ENCODE peak calls at places on chromosome 4, in nine cellular contexts. One of them, this sample, is unnamed.

GRCh38 chr4:80266267-80266901 is at the start of gene FGF5:
- DNase-seq in IMR-90: peak; percentile 94
- DNase-seq in transverse colon: peak; percentile 36
- DNase-seq in CD8-positive, alpha-beta T cell: no peak
- DNase-seq in ascending aorta: peak; percentile 74
- DNase-seq in cardiac muscle cell: peak; percentile 63
- DNase-seq in GM12865: no peak
- DNase-seq in kidney epithelial cell: peak; percentile 56
- DNase-seq in body of pancreas: peak; percentile 25
- DNase-seq in this sample: peak; percentile 62

GRCh38 chr4:122890142-122890769 is 32.1 kb downstream of the NUDT6 start:
- DNase-seq in IMR-90: no peak
- DNase-seq in body of pancreas: no peak
- DNase-seq in kidney epithelial cell: no peak
- DNase-seq in cardiac muscle cell: no peak
- DNase-seq in CD8-positive, alpha-beta T cell: no peak
- DNase-seq in ascending aorta: no peak
- DNase-seq in transverse colon: no peak
- DNase-seq in GM12865: no peak
- DNase-seq in this sample: no peak

GRCh38 chr4:88960576-88960975 is 96.4 kb downstream of the FAM13A start:
- DNase-seq in cardiac muscle cell: no peak
- DNase-seq in transverse colon: no peak
- DNase-seq in ascending aorta: no peak
- DNase-seq in body of pancreas: no peak
- DNase-seq in CD8-positive, alpha-beta T cell: no peak
- DNase-seq in GM12865: no peak
- DNase-seq in IMR-90: no peak
- DNase-seq in kidney epithelial cell: no peak
- DNase-seq in this sample: no peak

GRCh38 chr4:85732124-85732523 is 257.2 kb downstream of the ARHGAP24 start:
- DNase-seq in ascending aorta: no peak
- DNase-seq in body of pancreas: no peak
- DNase-seq in CD8-positive, alpha-beta T cell: no peak
- DNase-seq in transverse colon: no peak
- DNase-seq in cardiac muscle cell: no peak
- DNase-seq in kidney epithelial cell: no peak
- DNase-seq in IMR-90: no peak
- DNase-seq in GM12865: peak; percentile 62
- DNase-seq in this sample: no peak

GRCh38 chr4:151921371-151921770 is 160.6 kb upstream of the GATB start:
- DNase-seq in cardiac muscle cell: no peak
- DNase-seq in ascending aorta: no peak
- DNase-seq in IMR-90: peak; percentile 30
- DNase-seq in GM12865: no peak
- DNase-seq in transverse colon: no peak
- DNase-seq in CD8-positive, alpha-beta T cell: no peak
- DNase-seq in kidney epithelial cell: no peak
- DNase-seq in body of pancreas: no peak
- DNase-seq in this sample: peak; percentile 2

GRCh38 chr4:25377572-25377882 is 464 bp downstream of the ANAPC4 start:
- DNase-seq in IMR-90: no peak
- DNase-seq in GM12865: peak; percentile 16
- DNase-seq in CD8-positive, alpha-beta T cell: no peak
- DNase-seq in cardiac muscle cell: no peak
- DNase-seq in transverse colon: no peak
- DNase-seq in body of pancreas: no peak
- DNase-seq in ascending aorta: no peak
- DNase-seq in kidney epithelial cell: no peak
- DNase-seq in this sample: no peak

GRCh38 chr4:5206391-5206790 is 155.1 kb downstream of the STK32B start:
- DNase-seq in CD8-positive, alpha-beta T cell: no peak
- DNase-seq in IMR-90: peak; percentile 93
- DNase-seq in kidney epithelial cell: peak; percentile 61
- DNase-seq in GM12865: no peak
- DNase-seq in transverse colon: no peak
- DNase-seq in body of pancreas: no peak
- DNase-seq in cardiac muscle cell: no peak
- DNase-seq in ascending aorta: no peak
- DNase-seq in this sample: peak; percentile 67

GRCh38 chr4:54998991-54999390 is 126.4 kb downstream of the KDR start:
- DNase-seq in body of pancreas: no peak
- DNase-seq in CD8-positive, alpha-beta T cell: no peak
- DNase-seq in transverse colon: no peak
- DNase-seq in kidney epithelial cell: no peak
- DNase-seq in cardiac muscle cell: peak; percentile 8
- DNase-seq in IMR-90: peak; percentile 4
- DNase-seq in GM12865: no peak
- DNase-seq in ascending aorta: no peak
- DNase-seq in this sample: peak; percentile 71

GRCh38 chr4:172125438-172125837 is 312.2 kb downstream of the GALNTL6 start:
- DNase-seq in cardiac muscle cell: no peak
- DNase-seq in kidney epithelial cell: no peak
- DNase-seq in GM12865: no peak
- DNase-seq in ascending aorta: no peak
- DNase-seq in CD8-positive, alpha-beta T cell: no peak
- DNase-seq in transverse colon: no peak
- DNase-seq in body of pancreas: no peak
- DNase-seq in IMR-90: no peak
- DNase-seq in this sample: no peak
- H3K4me3 ChIP-seq in cardiac muscle cell: no peak overlapping the region
- H3K4me3 ChIP-seq in kidney epithelial cell: no peak overlapping the region
- H3K4me3 ChIP-seq in GM12865: no peak overlapping the region
- H3K4me3 ChIP-seq in ascending aorta: no peak overlapping the region
- H3K4me3 ChIP-seq in CD8-positive, alpha-beta T cell: no peak overlapping the region
- H3K4me3 ChIP-seq in transverse colon: no peak overlapping the region
- H3K4me3 ChIP-seq in body of pancreas: no peak overlapping the region
- H3K4me3 ChIP-seq in IMR-90: no peak overlapping the region
- H3K4me3 ChIP-seq in this sample: no peak overlapping the region

DNA sequence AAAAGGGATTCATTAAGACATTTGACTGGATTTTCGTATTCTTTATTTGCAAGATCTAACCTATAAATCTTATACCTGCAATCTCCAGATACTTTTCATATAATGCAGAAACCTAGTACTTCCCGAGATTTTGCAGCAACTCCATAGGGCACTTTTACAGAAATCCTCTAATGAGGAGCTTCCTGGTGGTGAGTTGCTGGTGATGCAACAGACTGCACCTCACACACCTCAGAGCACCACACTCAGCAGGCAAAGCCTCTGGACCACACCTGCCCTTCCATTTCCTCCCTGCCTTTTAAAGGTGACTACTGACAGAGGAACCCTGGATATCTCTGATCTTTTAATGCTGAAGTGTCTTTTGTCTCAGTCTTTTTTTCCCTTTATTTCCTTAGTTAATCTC is 289.4 kb downstream of the TRAM1L1 start:
- DNase-seq in GM12865: no peak
- DNase-seq in IMR-90: no peak
- DNase-seq in CD8-positive, alpha-beta T cell: no peak
- DNase-seq in body of pancreas: no peak
- DNase-seq in cardiac muscle cell: no peak
- DNase-seq in transverse colon: no peak
- DNase-seq in kidney epithelial cell: no peak
- DNase-seq in ascending aorta: no peak
- DNase-seq in this sample: no peak
- TF ChIP-seq CTCF in GM12865: no peak
- TF ChIP-seq CTCF in IMR-90: no peak
- TF ChIP-seq CTCF in CD8-positive, alpha-beta T cell: no peak
- TF ChIP-seq CTCF in body of pancreas: no peak
- TF ChIP-seq CTCF in cardiac muscle cell: no peak
- TF ChIP-seq CTCF in transverse colon: no peak
- TF ChIP-seq CTCF in kidney epithelial cell: no peak
- TF ChIP-seq CTCF in ascending aorta: no peak
- TF ChIP-seq CTCF in this sample: no peak

GRCh38 chr4:41745292-41746024 is 3.1 kb downstream of the PHOX2B start:
- DNase-seq in kidney epithelial cell: no peak
- DNase-seq in ascending aorta: no peak
- DNase-seq in cardiac muscle cell: no peak
- DNase-seq in transverse colon: no peak
- DNase-seq in CD8-positive, alpha-beta T cell: no peak
- DNase-seq in GM12865: no peak
- DNase-seq in body of pancreas: no peak
- DNase-seq in IMR-90: no peak
- DNase-seq in this sample: no peak
- H3K4me3 ChIP-seq in kidney epithelial cell: no peak overlapping the region
- H3K4me3 ChIP-seq in ascending aorta: no peak overlapping the region
- H3K4me3 ChIP-seq in cardiac muscle cell: no peak overlapping the region
- H3K4me3 ChIP-seq in transverse colon: no peak overlapping the region
- H3K4me3 ChIP-seq in CD8-positive, alpha-beta T cell: no peak overlapping the region
- H3K4me3 ChIP-seq in GM12865: no peak overlapping the region
- H3K4me3 ChIP-seq in body of pancreas: no peak overlapping the region
- H3K4me3 ChIP-seq in IMR-90: no peak overlapping the region
- H3K4me3 ChIP-seq in this sample: no peak overlapping the region

GRCh38 chr4:140150886-140151699 is 2.9 kb downstream of the MAML3 start:
- DNase-seq in ascending aorta: peak; percentile 93
- DNase-seq in cardiac muscle cell: peak; percentile 89
- DNase-seq in IMR-90: peak; percentile 97
- DNase-seq in CD8-positive, alpha-beta T cell: peak; percentile 42
- DNase-seq in GM12865: peak; percentile 35
- DNase-seq in kidney epithelial cell: no peak
- DNase-seq in transverse colon: peak; percentile 87
- DNase-seq in body of pancreas: peak; percentile 89
- DNase-seq in this sample: peak; percentile 90

GRCh38 chr4:140151700-140152014 is 2.3 kb downstream of the MAML3 start:
- DNase-seq in cardiac muscle cell: peak; percentile 93
- DNase-seq in kidney epithelial cell: no peak
- DNase-seq in transverse colon: peak; percentile 84
- DNase-seq in IMR-90: peak; percentile 85
- DNase-seq in ascending aorta: peak; percentile 91
- DNase-seq in GM12865: no peak
- DNase-seq in CD8-positive, alpha-beta T cell: no peak
- DNase-seq in body of pancreas: peak; percentile 84
- DNase-seq in this sample: peak; percentile 83

GRCh38 chr4:140152015-140152703 is 1.8 kb downstream of the MAML3 start:
- DNase-seq in ascending aorta: peak; percentile 75
- DNase-seq in GM12865: no peak
- DNase-seq in cardiac muscle cell: peak; percentile 84
- DNase-seq in CD8-positive, alpha-beta T cell: peak; percentile 64
- DNase-seq in IMR-90: no peak
- DNase-seq in body of pancreas: peak; percentile 74
- DNase-seq in kidney epithelial cell: no peak
- DNase-seq in transverse colon: peak; percentile 83
- DNase-seq in this sample: no peak

GRCh38 chr4:140150636-140150885 is 3.4 kb downstream of the MAML3 start:
- DNase-seq in kidney epithelial cell: no peak
- DNase-seq in GM12865: no peak
- DNase-seq in cardiac muscle cell: no peak
- DNase-seq in body of pancreas: no peak
- DNase-seq in ascending aorta: peak; percentile 93
- DNase-seq in CD8-positive, alpha-beta T cell: no peak
- DNase-seq in transverse colon: peak; percentile 88
- DNase-seq in IMR-90: no peak
- DNase-seq in this sample: no peak

DNA sequence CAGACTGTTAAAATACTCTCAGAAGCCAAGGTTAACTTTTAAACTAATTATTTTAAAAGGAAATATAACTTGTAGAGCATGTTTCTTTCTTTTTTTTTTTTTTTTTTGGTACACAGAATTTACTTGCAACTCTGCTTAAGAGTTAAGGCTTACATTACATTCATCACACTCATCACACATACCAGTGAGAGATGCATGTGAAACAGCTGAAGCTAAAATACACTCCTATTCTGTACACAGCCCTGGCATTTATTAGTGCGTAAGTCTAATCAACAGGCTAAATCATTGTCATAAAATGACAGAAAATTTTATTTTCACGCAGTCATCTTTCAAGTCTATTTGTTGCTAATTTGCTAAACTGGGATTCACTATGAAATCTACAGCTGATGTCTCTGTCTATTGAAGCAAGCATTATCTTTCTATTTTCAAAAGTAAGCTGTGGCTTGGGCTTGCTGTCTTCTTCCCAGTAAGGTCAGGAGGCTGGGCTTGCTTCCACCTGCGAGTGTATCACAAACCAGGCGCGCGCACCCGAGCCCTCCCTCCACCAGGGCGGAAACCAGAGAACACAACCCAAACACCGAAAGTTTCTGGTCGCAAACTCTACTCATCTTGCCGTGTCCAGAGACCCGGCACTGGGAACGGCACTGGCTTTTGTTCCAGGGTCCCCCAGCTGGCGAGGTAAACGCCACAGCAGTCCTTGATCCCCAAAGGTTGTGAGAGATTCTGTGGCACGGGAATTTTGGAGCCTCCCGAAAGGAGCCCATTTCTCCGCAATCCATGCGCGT is 3.9 kb downstream of the MAML3 start:
- DNase-seq in CD8-positive, alpha-beta T cell: peak; percentile 25
- DNase-seq in GM12865: peak; percentile 24
- DNase-seq in kidney epithelial cell: no peak
- DNase-seq in ascending aorta: peak; percentile 88
- DNase-seq in body of pancreas: peak; percentile 83
- DNase-seq in transverse colon: peak; percentile 85
- DNase-seq in cardiac muscle cell: peak; percentile 77
- DNase-seq in IMR-90: peak; percentile 61
- DNase-seq in this sample: no peak
- TF ChIP-seq CTCF in CD8-positive, alpha-beta T cell: no peak
- TF ChIP-seq CTCF in GM12865: no peak
- TF ChIP-seq CTCF in kidney epithelial cell: no peak
- TF ChIP-seq CTCF in ascending aorta: peak; percentile 5
- TF ChIP-seq CTCF in body of pancreas: peak; percentile 29
- TF ChIP-seq CTCF in transverse colon: peak; percentile 55
- TF ChIP-seq CTCF in cardiac muscle cell: no peak
- TF ChIP-seq CTCF in IMR-90: no peak
- TF ChIP-seq CTCF in this sample: peak; percentile 2

DNA sequence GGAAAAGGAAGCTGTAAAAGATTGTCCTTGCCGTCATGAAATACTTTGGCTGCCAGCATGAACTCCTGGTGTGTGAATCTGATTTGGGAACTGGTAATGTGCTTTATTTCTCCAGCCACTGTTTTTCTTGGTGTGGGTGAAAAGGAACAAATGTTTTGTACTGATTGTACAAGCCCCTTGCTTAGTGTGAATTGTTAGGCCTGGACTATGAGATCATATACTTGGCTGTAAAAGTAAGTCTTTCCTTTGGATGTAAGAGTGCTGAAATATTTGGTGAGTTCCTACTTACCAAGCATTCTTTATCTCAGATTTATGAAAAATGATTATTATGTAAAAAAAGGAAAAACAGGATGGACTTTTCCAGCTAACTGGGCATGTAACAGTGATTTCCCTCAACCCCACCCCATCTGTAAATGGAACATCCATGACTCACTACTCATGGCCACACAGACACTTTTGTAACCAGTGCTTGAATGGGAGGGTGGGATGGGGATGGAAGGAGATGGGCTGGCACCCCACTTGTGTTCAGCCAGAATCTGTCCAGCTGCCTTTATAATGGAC is 6.3 kb downstream of the FNIP2 start:
- DNase-seq in GM12865: no peak
- DNase-seq in ascending aorta: no peak
- DNase-seq in kidney epithelial cell: no peak
- DNase-seq in transverse colon: no peak
- DNase-seq in CD8-positive, alpha-beta T cell: no peak
- DNase-seq in IMR-90: peak; percentile 68
- DNase-seq in body of pancreas: no peak
- DNase-seq in cardiac muscle cell: no peak
- DNase-seq in this sample: peak; percentile 47
- H3K4me3 ChIP-seq in GM12865: no peak overlapping the region
- H3K4me3 ChIP-seq in ascending aorta: no peak overlapping the region
- H3K4me3 ChIP-seq in kidney epithelial cell: no peak overlapping the region
- H3K4me3 ChIP-seq in transverse colon: no peak overlapping the region
- H3K4me3 ChIP-seq in CD8-positive, alpha-beta T cell: no peak overlapping the region
- H3K4me3 ChIP-seq in IMR-90: no peak overlapping the region
- H3K4me3 ChIP-seq in body of pancreas: no peak overlapping the region
- H3K4me3 ChIP-seq in cardiac muscle cell: no peak overlapping the region
- H3K4me3 ChIP-seq in this sample: no peak overlapping the region

This sample was measured in astrocyte of the cerebellum.